ENCODE peak calls at places on chromosomes 4 and X, in five cellular contexts. I, P, C, Q and Z are unnamed samples.

GRCh38 chr4:139838811-139839210 is 173.2 kb downstream of the MGST2 start:
- DNase-seq in Q (no peak), I (no peak), P (no peak), C (no peak), Z (no peak)

GRCh38 chr4:149161247-149161646 is 654.4 kb downstream of the IQCM start:
- DNase-seq in I (no peak), C (peak), P (no peak), Q (no peak), Z (no peak)

GRCh38 chr4:177706916-177707315 is 264.7 kb upstream of the AGA start:
- DNase-seq in P (no peak), Q (no peak), C (no peak), I (no peak), Z (no peak)

GRCh38 chr4:178823673-178824072 is 1381.4 kb upstream of the AGA start:
- DNase-seq in Q (no peak), C (peak), P (no peak), I (no peak), Z (no peak)

GRCh38 chr4:41512139-41512538 is 25.8 kb upstream of the LIMCH1 start:
- DNase-seq in Q (no peak), P (no peak), C (no peak), I (no peak), Z (no peak)

GRCh38 chr4:183345261-183345660 is 23.0 kb upstream of the CLDN24 start:
- DNase-seq in I (no peak), C (no peak), Q (no peak), P (no peak), Z (no peak)

GRCh38 chr4:38322709-38323108 is 341.3 kb upstream of the KLF3 start:
- DNase-seq in C (peak), P (no peak), Q (no peak), I (no peak), Z (no peak)

GRCh38 chr4:140750470-140750869 is 5.7 kb downstream of the TBC1D9 start:
- DNase-seq in I (no peak), P (no peak), C (no peak), Q (no peak), Z (no peak)

GRCh38 chr4:39732728-39733127 is 34.8 kb downstream of the UBE2K start:
- DNase-seq in C (peak), Q (peak), P (no peak), I (no peak), Z (no peak)

GRCh38 chr4:141810702-141811365 is 174.5 kb downstream of the IL15 start:
- DNase-seq in Q (no peak), C (no peak), I (no peak), P (no peak), Z (no peak)

GRCh38 chr4:61540944-61541343 is 340.8 kb downstream of the ADGRL3 start:
- DNase-seq in P (no peak), Q (no peak), C (no peak), I (no peak), Z (no peak)

GRCh38 chrX:101686574-101686973 is 26.9 kb upstream of the ARMCX2 start:
- DNase-seq in I (no peak), C (no peak), P (no peak), Q (no peak), Z (no peak)

GRCh38 chr4:7462509-7462971 is 27.8 kb upstream of the PSAPL1 start:
- DNase-seq in Q (no peak), P (no peak), C (peak), I (peak), Z (peak)

GRCh38 chr4:137532869-137533236 is 559 bp upstream of the PCDH18 start:
- DNase-seq in Q (peak), P (no peak), I (no peak), C (peak), Z (no peak)

GRCh38 chrX:23785564-23785963 is 2.6 kb downstream of the SAT1 start:
- DNase-seq in Q (no peak), C (no peak), P (no peak), I (no peak), Z (no peak)